ENCODE peak calls at places on chromosome 19, in four cellular contexts. T is neural progenitor cell, W is GM23338, P is lower lobe of right lung. K is an unnamed sample.

GRCh38 chr19:29329460-29330134 is 116.6 kb upstream of the UQCRFS1 start:
- DNase-seq in T (peak), P (no peak), W (peak), K (no peak)

GRCh38 chr19:9881720-9882119 is 46.6 kb downstream of the PIN1 start:
- DNase-seq in P (no peak), W (no peak), T (no peak), K (no peak)

GRCh38 chr19:38971672-38972071 is 3.9 kb downstream of the FBXO17 start:
- DNase-seq in T (no peak), W (no peak), P (no peak), K (no peak)

GRCh38 chr19:17404015-17404414 is 1.4 kb downstream of the BST2 start:
- DNase-seq in W (peak), T (no peak), P (no peak), K (no peak)

GRCh38 chr19:55641376-55642152 is 762 bp downstream of the ZNF580 start:
- DNase-seq in T (peak), P (no peak), W (peak), K (no peak)

GRCh38 chr19:16380943-16381755 is 56.5 kb downstream of the KLF2 start:
- DNase-seq in W (no peak), P (peak), T (no peak), K (no peak)

GRCh38 chr19:19040417-19040816 is 7.0 kb downstream of the ARMC6 start:
- DNase-seq in T (no peak), P (peak), W (no peak), K (no peak)

GRCh38 chr19:17720487-17720839 is 1.2 kb downstream of the MAP1S start:
- DNase-seq in T (no peak), W (no peak), P (no peak), K (no peak)

GRCh38 chr19:12991296-12991695 is 4.0 kb upstream of the NFIX start:
- DNase-seq in T (no peak), W (no peak), P (no peak), K (no peak)

GRCh38 chr19:51096473-51097165 is 11.6 kb downstream of the CTU1 start:
- DNase-seq in P (no peak), T (peak), W (peak), K (no peak)
- TF ChIP-seq CTCF in P (no peak), T (peak), W (peak), K (peak)

DNA sequence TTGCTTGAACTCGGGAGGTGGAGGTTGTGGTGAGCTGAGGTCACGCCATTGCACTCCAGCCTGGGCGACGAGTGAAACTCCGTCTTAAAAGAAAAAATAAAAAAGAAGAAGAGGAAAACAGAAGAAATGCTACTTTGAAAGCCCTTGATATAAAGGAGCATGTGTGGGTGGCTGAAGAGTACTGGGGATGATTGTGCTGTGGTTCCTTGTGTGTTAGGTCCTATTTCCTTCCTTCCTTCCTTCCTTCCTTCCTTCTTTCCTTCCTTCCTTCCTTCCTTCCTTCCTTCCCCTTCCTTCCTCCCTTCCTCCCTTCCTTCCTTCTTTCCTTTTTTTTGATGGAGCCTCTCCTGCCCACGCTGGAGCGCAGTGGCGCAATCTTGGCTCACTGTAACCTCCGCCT is 14.3 kb downstream of the WDR88 start:
- DNase-seq in W (no peak), T (no peak), P (no peak), K (no peak)
- TF ChIP-seq CTCF in W (no peak), T (no peak), P (no peak), K (no peak)

GRCh38 chr19:35053667-35054293 is 12.3 kb downstream of the HPN start:
- DNase-seq in W (no peak), T (no peak), P (peak), K (no peak)

GRCh38 chr19:35058370-35058769 is 16.8 kb downstream of the HPN start:
- DNase-seq in P (no peak), T (no peak), W (no peak), K (no peak)

GRCh38 chr19:35054626-35055025 is 13.1 kb downstream of the HPN start:
- DNase-seq in W (no peak), P (peak), T (no peak), K (no peak)

GRCh38 chr19:35056513-35057063 is 15.1 kb downstream of the HPN start:
- DNase-seq in P (peak), T (no peak), W (no peak), K (no peak)

DNA sequence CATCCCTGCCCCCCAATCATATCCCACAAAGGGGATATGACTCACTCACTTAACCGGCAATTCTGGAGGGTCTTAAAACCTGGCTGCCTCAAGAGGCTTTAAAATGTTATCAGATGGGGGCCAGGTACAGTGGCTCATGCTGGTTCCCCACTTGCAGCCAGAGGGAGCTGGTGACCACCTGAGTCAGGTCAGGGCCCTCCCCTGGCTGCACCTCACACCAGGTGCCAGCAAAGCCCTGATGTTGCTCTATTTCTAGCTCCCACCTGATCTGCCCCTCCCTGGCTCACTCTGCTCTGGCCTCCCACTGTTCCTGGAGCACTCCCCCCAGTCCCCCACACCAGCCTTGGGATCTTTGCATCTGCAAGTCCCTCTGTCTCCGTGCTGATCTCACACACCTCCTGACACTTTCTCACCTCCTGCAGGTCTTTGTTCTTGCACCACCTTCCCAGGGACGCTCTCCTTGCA is 14.2 kb downstream of the HPN start:
- DNase-seq in T (peak), W (peak), P (peak), K (no peak)
- TF ChIP-seq CTCF in T (peak), W (peak), P (peak), K (peak)

GRCh38 chr19:46489445-46490272 is 6.0 kb downstream of the PNMA8B start:
- DNase-seq in T (peak), W (peak), P (peak), K (no peak)
- TF ChIP-seq CTCF in T (peak), W (peak), P (peak), K (no peak)

K was measured in esophagus squamous epithelium.